ENCODE peak calls at places on chromosomes 3 and 15, in eight cellular contexts. One of them, this sample, is unnamed.

GRCh38 chr3:112814256-112814655 is 32.4 kb downstream of the CD200R1L start:
- DNase-seq in HEK293T: no peak
- DNase-seq in cardiac fibroblast: peak
- DNase-seq in Caki2: no peak
- DNase-seq in CD8-positive, alpha-beta T cell: no peak
- DNase-seq in WERI-Rb-1: no peak
- DNase-seq in osteocyte: no peak
- DNase-seq in astrocyte of the hippocampus: peak
- DNase-seq in this sample: peak

GRCh38 chr15:83198476-83198875 is 9.1 kb downstream of the HDGFL3 start:
- DNase-seq in HEK293T: no peak
- DNase-seq in cardiac fibroblast: no peak
- DNase-seq in Caki2: no peak
- DNase-seq in CD8-positive, alpha-beta T cell: no peak
- DNase-seq in WERI-Rb-1: no peak
- DNase-seq in osteocyte: no peak
- DNase-seq in astrocyte of the hippocampus: no peak
- DNase-seq in this sample: no peak

GRCh38 chr3:126014252-126014651 is 45.3 kb downstream of the ROPN1B start:
- DNase-seq in HEK293T: no peak
- DNase-seq in cardiac fibroblast: peak
- DNase-seq in Caki2: no peak
- DNase-seq in CD8-positive, alpha-beta T cell: no peak
- DNase-seq in WERI-Rb-1: no peak
- DNase-seq in osteocyte: no peak
- DNase-seq in astrocyte of the hippocampus: peak
- DNase-seq in this sample: no peak

GRCh38 chr15:98881526-98882517 is 125.8 kb downstream of the PGPEP1L start:
- DNase-seq in HEK293T: peak
- DNase-seq in cardiac fibroblast: peak
- DNase-seq in Caki2: peak
- DNase-seq in CD8-positive, alpha-beta T cell: no peak
- DNase-seq in WERI-Rb-1: no peak
- DNase-seq in osteocyte: no peak
- DNase-seq in astrocyte of the hippocampus: peak
- DNase-seq in this sample: peak

GRCh38 chr15:64096486-64097431 is 977 bp downstream of the SNX1 start:
- DNase-seq in HEK293T: no peak
- DNase-seq in cardiac fibroblast: peak
- DNase-seq in Caki2: peak
- DNase-seq in CD8-positive, alpha-beta T cell: no peak
- DNase-seq in WERI-Rb-1: no peak
- DNase-seq in osteocyte: no peak
- DNase-seq in astrocyte of the hippocampus: peak
- DNase-seq in this sample: peak

GRCh38 chr15:59794229-59794886 is 105.2 kb upstream of the BNIP2 start:
- DNase-seq in HEK293T: no peak
- DNase-seq in cardiac fibroblast: no peak
- DNase-seq in Caki2: no peak
- DNase-seq in CD8-positive, alpha-beta T cell: no peak
- DNase-seq in WERI-Rb-1: no peak
- DNase-seq in osteocyte: no peak
- DNase-seq in astrocyte of the hippocampus: no peak
- DNase-seq in this sample: no peak

GRCh38 chr3:109927161-109927560 is 589.8 kb upstream of the DPPA4 start:
- DNase-seq in HEK293T: no peak
- DNase-seq in cardiac fibroblast: peak
- DNase-seq in Caki2: peak
- DNase-seq in CD8-positive, alpha-beta T cell: no peak
- DNase-seq in WERI-Rb-1: no peak
- DNase-seq in osteocyte: no peak
- DNase-seq in astrocyte of the hippocampus: peak
- DNase-seq in this sample: peak

GRCh38 chr3:196624008-196624790 is 15.3 kb upstream of the NRROS start:
- DNase-seq in HEK293T: no peak
- DNase-seq in cardiac fibroblast: no peak
- DNase-seq in Caki2: no peak
- DNase-seq in CD8-positive, alpha-beta T cell: no peak
- DNase-seq in WERI-Rb-1: no peak
- DNase-seq in osteocyte: no peak
- DNase-seq in astrocyte of the hippocampus: no peak
- DNase-seq in this sample: no peak

GRCh38 chr15:68599560-68600071 is 20.8 kb downstream of the CORO2B start:
- DNase-seq in HEK293T: no peak
- DNase-seq in cardiac fibroblast: peak
- DNase-seq in Caki2: no peak
- DNase-seq in CD8-positive, alpha-beta T cell: no peak
- DNase-seq in WERI-Rb-1: peak
- DNase-seq in osteocyte: no peak
- DNase-seq in astrocyte of the hippocampus: peak
- DNase-seq in this sample: no peak

GRCh38 chr3:6035626-6036025 is 825.3 kb upstream of the GRM7 start:
- DNase-seq in HEK293T: no peak
- DNase-seq in cardiac fibroblast: no peak
- DNase-seq in Caki2: no peak
- DNase-seq in CD8-positive, alpha-beta T cell: no peak
- DNase-seq in WERI-Rb-1: no peak
- DNase-seq in osteocyte: no peak
- DNase-seq in astrocyte of the hippocampus: no peak
- DNase-seq in this sample: no peak

GRCh38 chr15:83708328-83708727 is 54.4 kb downstream of the ADAMTSL3 start:
- DNase-seq in HEK293T: no peak
- DNase-seq in cardiac fibroblast: no peak
- DNase-seq in Caki2: no peak
- DNase-seq in CD8-positive, alpha-beta T cell: no peak
- DNase-seq in WERI-Rb-1: no peak
- DNase-seq in osteocyte: no peak
- DNase-seq in astrocyte of the hippocampus: no peak
- DNase-seq in this sample: no peak